ENCODE peak calls at places on chromosome 14, in nine cellular contexts. D is fibroblast of gingiva; X is activated T-cell treated with anti-CD3 and anti-CD28 coated beads for 1 hour; V is AG04450; Y is NCI-H1694; T is iPS DF 6.9; N is effector CD4-positive, alpha-beta T cell; J is NCI-H524; B is GM18507. R is an unnamed sample.

GRCh38 chr14:24316597-24316950 is 5.3 kb downstream of the LTB4R start:
- DNase-seq in D (no peak), X (no peak), V (no peak), Y (no peak), T (no peak), N (no peak), J (no peak), B (no peak), R (no peak)

GRCh38 chr14:31411218-31411727 is 9.1 kb downstream of the HEATR5A start:
- DNase-seq in D (peak; percentile 4), X (no peak), V (no peak), Y (no peak), T (no peak), N (no peak), J (no peak), B (no peak), R (no peak)

GRCh38 chr14:65560340-65561027 is 148.0 kb downstream of the FUT8 start:
- DNase-seq in D (no peak), X (no peak), V (no peak), Y (no peak), T (no peak), N (no peak), J (no peak), B (no peak), R (no peak)

GRCh38 chr14:35470775-35471174 is 63.2 kb upstream of the INSM2 start:
- DNase-seq in D (no peak), X (no peak), V (no peak), Y (no peak), T (peak; percentile 4), N (no peak), J (no peak), B (no peak), R (no peak)

GRCh38 chr14:93951798-93952540 is 24.4 kb downstream of the ASB2 start:
- DNase-seq in D (no peak), X (no peak), V (no peak), Y (no peak), T (no peak), N (no peak), J (no peak), B (no peak), R (no peak)

GRCh38 chr14:78455896-78456435 is 285.8 kb downstream of the NRXN3 start:
- DNase-seq in D (no peak), X (no peak), V (no peak), Y (no peak), T (no peak), N (no peak), J (no peak), B (peak; percentile 1), R (no peak)

GRCh38 chr14:54606178-54606577 is 39.2 kb downstream of the SAMD4A start:
- DNase-seq in D (peak; percentile 83), X (no peak), V (no peak), Y (no peak), T (no peak), N (no peak), J (no peak), B (no peak), R (peak; percentile 40)

GRCh38 chr14:74407021-74407800 is 18.8 kb downstream of the SYNDIG1L start:
- DNase-seq in D (no peak), X (no peak), V (no peak), Y (no peak), T (no peak), N (no peak), J (no peak), B (no peak), R (no peak)

GRCh38 chr14:36625436-36625835 is 36.2 kb upstream of the PAX9 start:
- DNase-seq in D (no peak), X (no peak), V (no peak), Y (no peak), T (no peak), N (no peak), J (no peak), B (no peak), R (no peak)

GRCh38 chr14:104048758-104049496 is 36.6 kb upstream of the ASPG start:
- DNase-seq in D (peak; percentile 75), X (no peak), V (no peak), Y (no peak), T (no peak), N (no peak), J (no peak), B (no peak), R (no peak)

GRCh38 chr14:100955201-100955600 is 51.7 kb upstream of the RTL1 start:
- DNase-seq in D (no peak), X (no peak), V (peak; percentile 8), Y (no peak), T (no peak), N (no peak), J (no peak), B (no peak), R (no peak)

GRCh38 chr14:76389841-76390240 is 13.9 kb downstream of the ESRRB start:
- DNase-seq in D (no peak), X (no peak), V (no peak), Y (no peak), T (no peak), N (no peak), J (no peak), B (no peak), R (no peak)

GRCh38 chr14:60356921-60357550 is 108.0 kb downstream of the PPM1A start:
- DNase-seq in D (no peak), X (no peak), V (no peak), Y (no peak), T (no peak), N (no peak), J (peak; percentile 79), B (no peak), R (no peak)

GRCh38 chr14:51520087-51520486 is 131.6 kb upstream of the FRMD6 start:
- DNase-seq in D (no peak), X (no peak), V (no peak), Y (no peak), T (no peak), N (no peak), J (no peak), B (no peak), R (no peak)

GRCh38 chr14:96309907-96310330 is 53.2 kb downstream of the ATG2B start:
- DNase-seq in D (no peak), X (no peak), V (no peak), Y (no peak), T (no peak), N (no peak), J (no peak), B (no peak), R (no peak)

GRCh38 chr14:89575386-89576061 is 158.5 kb upstream of the FOXN3 start:
- DNase-seq in D (no peak), X (no peak), V (no peak), Y (no peak), T (no peak), N (no peak), J (no peak), B (no peak), R (no peak)

GRCh38 chr14:94066089-94066676 is 14.8 kb downstream of the DDX24 start:
- DNase-seq in D (no peak), X (no peak), V (no peak), Y (no peak), T (no peak), N (no peak), J (no peak), B (no peak), R (no peak)

R was measured in T-helper 22 cell.